ENCODE peak calls at places on chromosomes 4 and X, in ten cellular contexts. One of them, this sample, is unnamed.

GRCh38 chr4:101345596-101346311 is 1.6 kb downstream of the PPP3CA start:
- DNase-seq in foreskin fibroblast: peak; percentile 78
- DNase-seq in activated naive CD8-positive, alpha-beta T cell treated with anti-CD3 and anti-CD28 coated beads for 36 hours: peak; percentile 60
- DNase-seq in D341Med: peak; percentile 78
- DNase-seq in cerebellar cortex: peak; percentile 64
- DNase-seq in fibroblast of villous mesenchyme: peak; percentile 88
- DNase-seq in dorsolateral prefrontal cortex: no peak
- DNase-seq in A172: peak; percentile 45
- DNase-seq in effector memory CD8-positive, alpha-beta T cell: peak; percentile 67
- DNase-seq in immature natural killer cell: peak; percentile 77
- DNase-seq in this sample: peak; percentile 34

GRCh38 chr4:633406-633805 is 8.0 kb downstream of the PDE6B start:
- DNase-seq in foreskin fibroblast: no peak
- DNase-seq in activated naive CD8-positive, alpha-beta T cell treated with anti-CD3 and anti-CD28 coated beads for 36 hours: no peak
- DNase-seq in D341Med: peak; percentile 20
- DNase-seq in cerebellar cortex: no peak
- DNase-seq in fibroblast of villous mesenchyme: no peak
- DNase-seq in dorsolateral prefrontal cortex: peak; percentile 8
- DNase-seq in A172: no peak
- DNase-seq in effector memory CD8-positive, alpha-beta T cell: no peak
- DNase-seq in immature natural killer cell: no peak
- DNase-seq in this sample: no peak

GRCh38 chr4:189974056-189974455 is 33.4 kb downstream of the FRG1 start:
- DNase-seq in foreskin fibroblast: no peak
- DNase-seq in activated naive CD8-positive, alpha-beta T cell treated with anti-CD3 and anti-CD28 coated beads for 36 hours: no peak
- DNase-seq in D341Med: peak; percentile 42
- DNase-seq in cerebellar cortex: peak; percentile 12
- DNase-seq in fibroblast of villous mesenchyme: peak; percentile 9
- DNase-seq in dorsolateral prefrontal cortex: no peak
- DNase-seq in A172: peak; percentile 11
- DNase-seq in effector memory CD8-positive, alpha-beta T cell: no peak
- DNase-seq in immature natural killer cell: no peak
- DNase-seq in this sample: no peak

GRCh38 chrX:110037181-110037580 is 34.3 kb downstream of the TMEM164 start:
- DNase-seq in foreskin fibroblast: no peak
- DNase-seq in activated naive CD8-positive, alpha-beta T cell treated with anti-CD3 and anti-CD28 coated beads for 36 hours: no peak
- DNase-seq in D341Med: no peak
- DNase-seq in cerebellar cortex: no peak
- DNase-seq in fibroblast of villous mesenchyme: no peak
- DNase-seq in dorsolateral prefrontal cortex: no peak
- DNase-seq in A172: peak; percentile 15
- DNase-seq in effector memory CD8-positive, alpha-beta T cell: no peak
- DNase-seq in immature natural killer cell: no peak
- DNase-seq in this sample: no peak

GRCh38 chrX:1673337-1673736 is 58.5 kb downstream of the ASMT start:
- DNase-seq in foreskin fibroblast: no peak
- DNase-seq in activated naive CD8-positive, alpha-beta T cell treated with anti-CD3 and anti-CD28 coated beads for 36 hours: peak; percentile 20
- DNase-seq in D341Med: peak; percentile 61
- DNase-seq in cerebellar cortex: peak; percentile 34
- DNase-seq in fibroblast of villous mesenchyme: peak; percentile 8
- DNase-seq in dorsolateral prefrontal cortex: no peak
- DNase-seq in A172: peak; percentile 39
- DNase-seq in effector memory CD8-positive, alpha-beta T cell: peak; percentile 47
- DNase-seq in immature natural killer cell: peak; percentile 34
- DNase-seq in this sample: no peak

GRCh38 chrX:135484636-135485289 is 35.7 kb upstream of the INTS6L start:
- DNase-seq in foreskin fibroblast: peak; percentile 61
- DNase-seq in activated naive CD8-positive, alpha-beta T cell treated with anti-CD3 and anti-CD28 coated beads for 36 hours: no peak
- DNase-seq in D341Med: peak; percentile 35
- DNase-seq in cerebellar cortex: peak; percentile 72
- DNase-seq in fibroblast of villous mesenchyme: peak; percentile 62
- DNase-seq in dorsolateral prefrontal cortex: no peak
- DNase-seq in A172: peak; percentile 1
- DNase-seq in effector memory CD8-positive, alpha-beta T cell: no peak
- DNase-seq in immature natural killer cell: peak; percentile 44
- DNase-seq in this sample: peak; percentile 0

GRCh38 chr4:96093057-96093456 is 253.2 kb downstream of the PDHA2 start:
- DNase-seq in foreskin fibroblast: no peak
- DNase-seq in activated naive CD8-positive, alpha-beta T cell treated with anti-CD3 and anti-CD28 coated beads for 36 hours: no peak
- DNase-seq in D341Med: no peak
- DNase-seq in cerebellar cortex: peak; percentile 35
- DNase-seq in fibroblast of villous mesenchyme: no peak
- DNase-seq in dorsolateral prefrontal cortex: no peak
- DNase-seq in A172: no peak
- DNase-seq in effector memory CD8-positive, alpha-beta T cell: no peak
- DNase-seq in immature natural killer cell: no peak
- DNase-seq in this sample: no peak

GRCh38 chr4:113410686-113411085 is 350.9 kb downstream of the CAMK2D start:
- DNase-seq in foreskin fibroblast: no peak
- DNase-seq in activated naive CD8-positive, alpha-beta T cell treated with anti-CD3 and anti-CD28 coated beads for 36 hours: no peak
- DNase-seq in D341Med: no peak
- DNase-seq in cerebellar cortex: no peak
- DNase-seq in fibroblast of villous mesenchyme: no peak
- DNase-seq in dorsolateral prefrontal cortex: no peak
- DNase-seq in A172: no peak
- DNase-seq in effector memory CD8-positive, alpha-beta T cell: no peak
- DNase-seq in immature natural killer cell: no peak
- DNase-seq in this sample: no peak

GRCh38 chrX:39000802-39001201 is 199.5 kb downstream of the MID1IP1 start:
- DNase-seq in foreskin fibroblast: peak; percentile 78
- DNase-seq in activated naive CD8-positive, alpha-beta T cell treated with anti-CD3 and anti-CD28 coated beads for 36 hours: no peak
- DNase-seq in D341Med: no peak
- DNase-seq in cerebellar cortex: no peak
- DNase-seq in fibroblast of villous mesenchyme: peak; percentile 66
- DNase-seq in dorsolateral prefrontal cortex: no peak
- DNase-seq in A172: no peak
- DNase-seq in effector memory CD8-positive, alpha-beta T cell: no peak
- DNase-seq in immature natural killer cell: no peak
- DNase-seq in this sample: no peak

GRCh38 chrX:136879001-136879667 is 1.4 kb downstream of the RBMX start:
- DNase-seq in foreskin fibroblast: no peak
- DNase-seq in activated naive CD8-positive, alpha-beta T cell treated with anti-CD3 and anti-CD28 coated beads for 36 hours: no peak
- DNase-seq in D341Med: no peak
- DNase-seq in cerebellar cortex: no peak
- DNase-seq in fibroblast of villous mesenchyme: peak; percentile 26
- DNase-seq in dorsolateral prefrontal cortex: no peak
- DNase-seq in A172: no peak
- DNase-seq in effector memory CD8-positive, alpha-beta T cell: no peak
- DNase-seq in immature natural killer cell: peak; percentile 34
- DNase-seq in this sample: no peak

GRCh38 chr4:42083816-42084215 is 68.6 kb downstream of the BEND4 start:
- DNase-seq in foreskin fibroblast: peak; percentile 51
- DNase-seq in activated naive CD8-positive, alpha-beta T cell treated with anti-CD3 and anti-CD28 coated beads for 36 hours: no peak
- DNase-seq in D341Med: no peak
- DNase-seq in cerebellar cortex: no peak
- DNase-seq in fibroblast of villous mesenchyme: no peak
- DNase-seq in dorsolateral prefrontal cortex: no peak
- DNase-seq in A172: no peak
- DNase-seq in effector memory CD8-positive, alpha-beta T cell: no peak
- DNase-seq in immature natural killer cell: no peak
- DNase-seq in this sample: no peak

GRCh38 chr4:106369456-106370060 is 980 bp upstream of the GIMD1 start:
- DNase-seq in foreskin fibroblast: peak; percentile 93
- DNase-seq in activated naive CD8-positive, alpha-beta T cell treated with anti-CD3 and anti-CD28 coated beads for 36 hours: no peak
- DNase-seq in D341Med: peak; percentile 51
- DNase-seq in cerebellar cortex: peak; percentile 58
- DNase-seq in fibroblast of villous mesenchyme: peak; percentile 88
- DNase-seq in dorsolateral prefrontal cortex: no peak
- DNase-seq in A172: peak; percentile 67
- DNase-seq in effector memory CD8-positive, alpha-beta T cell: no peak
- DNase-seq in immature natural killer cell: peak; percentile 2
- DNase-seq in this sample: peak; percentile 9

GRCh38 chr4:168264903-168265302 is 53.6 kb downstream of the DDX60 start:
- DNase-seq in foreskin fibroblast: no peak
- DNase-seq in activated naive CD8-positive, alpha-beta T cell treated with anti-CD3 and anti-CD28 coated beads for 36 hours: no peak
- DNase-seq in D341Med: peak; percentile 36
- DNase-seq in cerebellar cortex: no peak
- DNase-seq in fibroblast of villous mesenchyme: no peak
- DNase-seq in dorsolateral prefrontal cortex: no peak
- DNase-seq in A172: no peak
- DNase-seq in effector memory CD8-positive, alpha-beta T cell: no peak
- DNase-seq in immature natural killer cell: no peak
- DNase-seq in this sample: no peak

GRCh38 chr4:1660948-1661677 is 23.0 kb downstream of the FAM53A start:
- DNase-seq in foreskin fibroblast: no peak
- DNase-seq in activated naive CD8-positive, alpha-beta T cell treated with anti-CD3 and anti-CD28 coated beads for 36 hours: no peak
- DNase-seq in D341Med: no peak
- DNase-seq in cerebellar cortex: no peak
- DNase-seq in fibroblast of villous mesenchyme: no peak
- DNase-seq in dorsolateral prefrontal cortex: no peak
- DNase-seq in A172: no peak
- DNase-seq in effector memory CD8-positive, alpha-beta T cell: no peak
- DNase-seq in immature natural killer cell: no peak
- DNase-seq in this sample: no peak

GRCh38 chr4:183469327-183469726 is 24.9 kb downstream of the CDKN2AIP start:
- DNase-seq in foreskin fibroblast: no peak
- DNase-seq in activated naive CD8-positive, alpha-beta T cell treated with anti-CD3 and anti-CD28 coated beads for 36 hours: no peak
- DNase-seq in D341Med: no peak
- DNase-seq in cerebellar cortex: no peak
- DNase-seq in fibroblast of villous mesenchyme: peak; percentile 40
- DNase-seq in dorsolateral prefrontal cortex: no peak
- DNase-seq in A172: peak; percentile 88
- DNase-seq in effector memory CD8-positive, alpha-beta T cell: no peak
- DNase-seq in immature natural killer cell: no peak
- DNase-seq in this sample: no peak

GRCh38 chrX:9825129-9825865 is 39.1 kb downstream of the SHROOM2 start:
- DNase-seq in foreskin fibroblast: no peak
- DNase-seq in activated naive CD8-positive, alpha-beta T cell treated with anti-CD3 and anti-CD28 coated beads for 36 hours: no peak
- DNase-seq in D341Med: no peak
- DNase-seq in cerebellar cortex: no peak
- DNase-seq in fibroblast of villous mesenchyme: peak; percentile 43
- DNase-seq in dorsolateral prefrontal cortex: no peak
- DNase-seq in A172: no peak
- DNase-seq in effector memory CD8-positive, alpha-beta T cell: no peak
- DNase-seq in immature natural killer cell: no peak
- DNase-seq in this sample: no peak

GRCh38 chr4:8909548-8909947 is 37.9 kb upstream of the HMX1 start:
- DNase-seq in foreskin fibroblast: no peak
- DNase-seq in activated naive CD8-positive, alpha-beta T cell treated with anti-CD3 and anti-CD28 coated beads for 36 hours: no peak
- DNase-seq in D341Med: peak; percentile 5
- DNase-seq in cerebellar cortex: no peak
- DNase-seq in fibroblast of villous mesenchyme: no peak
- DNase-seq in dorsolateral prefrontal cortex: no peak
- DNase-seq in A172: peak; percentile 18
- DNase-seq in effector memory CD8-positive, alpha-beta T cell: no peak
- DNase-seq in immature natural killer cell: no peak
- DNase-seq in this sample: no peak